ENCODE peak calls at places on chromosomes 1 and 21, in four cellular contexts. One of them, this sample, is unnamed.

GRCh38 chr1:235945775-235946565 is 79.3 kb upstream of the LYST start:
- DNase-seq in fibroblast of the aortic adventitia: no peak
- DNase-seq in Peyer's patch: peak; percentile 62
- DNase-seq in tibial nerve: no peak
- DNase-seq in this sample: no peak

GRCh38 chr1:189158155-189158554 is 1319.5 kb downstream of the BRINP3 start:
- DNase-seq in fibroblast of the aortic adventitia: no peak
- DNase-seq in tibial nerve: no peak
- DNase-seq in Peyer's patch: no peak
- DNase-seq in this sample: no peak

GRCh38 chr1:59767119-59767518 is 47.6 kb upstream of the HOOK1 start:
- DNase-seq in tibial nerve: no peak
- DNase-seq in Peyer's patch: no peak
- DNase-seq in fibroblast of the aortic adventitia: peak; percentile 32
- DNase-seq in this sample: no peak

GRCh38 chr1:235749755-235750300 is 100.2 kb upstream of the GNG4 start:
- DNase-seq in tibial nerve: no peak
- DNase-seq in Peyer's patch: no peak
- DNase-seq in fibroblast of the aortic adventitia: no peak
- DNase-seq in this sample: no peak

GRCh38 chr1:193065954-193066353 is 6.5 kb downstream of the RO60 start:
- DNase-seq in Peyer's patch: no peak
- DNase-seq in tibial nerve: no peak
- DNase-seq in fibroblast of the aortic adventitia: no peak
- DNase-seq in this sample: no peak

GRCh38 chr1:167798951-167799350 is 77.2 kb downstream of the MPZL1 start:
- DNase-seq in Peyer's patch: no peak
- DNase-seq in tibial nerve: no peak
- DNase-seq in fibroblast of the aortic adventitia: no peak
- DNase-seq in this sample: no peak

GRCh38 chr1:21665711-21666571 is 3.2 kb downstream of the RAP1GAP start:
- DNase-seq in tibial nerve: no peak
- DNase-seq in fibroblast of the aortic adventitia: peak; percentile 31
- DNase-seq in Peyer's patch: peak; percentile 43
- DNase-seq in this sample: no peak

GRCh38 chr21:45517249-45518065 is 24.8 kb downstream of the SLC19A1 start:
- DNase-seq in fibroblast of the aortic adventitia: no peak
- DNase-seq in Peyer's patch: peak; percentile 42
- DNase-seq in tibial nerve: no peak
- DNase-seq in this sample: no peak

GRCh38 chr1:116556289-116557006 is 14.4 kb downstream of the CD58 start:
- DNase-seq in fibroblast of the aortic adventitia: peak; percentile 97
- DNase-seq in Peyer's patch: peak; percentile 87
- DNase-seq in tibial nerve: no peak
- DNase-seq in this sample: no peak

GRCh38 chr1:240308061-240308460 is 216.4 kb downstream of the FMN2 start:
- DNase-seq in Peyer's patch: no peak
- DNase-seq in fibroblast of the aortic adventitia: no peak
- DNase-seq in tibial nerve: no peak
- DNase-seq in this sample: no peak

GRCh38 chr1:39575191-39576015 is 1.2 kb downstream of the PABPC4 start:
- DNase-seq in tibial nerve: no peak
- DNase-seq in Peyer's patch: peak; percentile 78
- DNase-seq in fibroblast of the aortic adventitia: peak; percentile 57
- DNase-seq in this sample: no peak

GRCh38 chr1:24928631-24929090 is 1.4 kb downstream of the RUNX3 start:
- DNase-seq in tibial nerve: no peak
- DNase-seq in Peyer's patch: peak; percentile 78
- DNase-seq in fibroblast of the aortic adventitia: no peak
- DNase-seq in this sample: no peak

GRCh38 chr1:21871943-21872342 is 59.9 kb downstream of the LDLRAD2 start:
- DNase-seq in fibroblast of the aortic adventitia: no peak
- DNase-seq in Peyer's patch: no peak
- DNase-seq in tibial nerve: no peak
- DNase-seq in this sample: no peak

GRCh38 chr1:178006043-178006442 is 36.2 kb upstream of the SEC16B start:
- DNase-seq in tibial nerve: no peak
- DNase-seq in Peyer's patch: no peak
- DNase-seq in fibroblast of the aortic adventitia: no peak
- DNase-seq in this sample: no peak

GRCh38 chr1:206634365-206635079 is 814 bp upstream of the DYRK3 start:
- DNase-seq in tibial nerve: peak; percentile 91
- DNase-seq in fibroblast of the aortic adventitia: peak; percentile 93
- DNase-seq in Peyer's patch: peak; percentile 97
- DNase-seq in this sample: peak; percentile 20

GRCh38 chr1:147496571-147496970 is 44.7 kb upstream of the BCL9 start:
- DNase-seq in Peyer's patch: no peak
- DNase-seq in tibial nerve: no peak
- DNase-seq in fibroblast of the aortic adventitia: peak; percentile 57
- DNase-seq in this sample: no peak

GRCh38 chr1:168959382-168959781 is 147.1 kb upstream of the ATP1B1 start:
- DNase-seq in Peyer's patch: no peak
- DNase-seq in fibroblast of the aortic adventitia: no peak
- DNase-seq in tibial nerve: no peak
- DNase-seq in this sample: no peak

GRCh38 chr1:14929547-14930223 is 223.9 kb upstream of the TMEM51 start:
- DNase-seq in Peyer's patch: peak; percentile 76
- DNase-seq in tibial nerve: no peak
- DNase-seq in fibroblast of the aortic adventitia: peak; percentile 63
- DNase-seq in this sample: no peak

GRCh38 chr1:235011064-235011598 is 117.5 kb downstream of the TOMM20 start:
- DNase-seq in tibial nerve: no peak
- DNase-seq in Peyer's patch: peak; percentile 51
- DNase-seq in fibroblast of the aortic adventitia: no peak
- DNase-seq in this sample: no peak

GRCh38 chr1:215824245-215824644 is 257.1 kb downstream of the KCTD3 start:
- DNase-seq in fibroblast of the aortic adventitia: peak; percentile 43
- DNase-seq in tibial nerve: no peak
- DNase-seq in Peyer's patch: no peak
- DNase-seq in this sample: no peak

GRCh38 chr1:225710804-225711203 is 57.9 kb upstream of the ENAH start:
- DNase-seq in tibial nerve: no peak
- DNase-seq in Peyer's patch: no peak
- DNase-seq in fibroblast of the aortic adventitia: peak; percentile 88
- DNase-seq in this sample: no peak

GRCh38 chr1:37482004-37482785 is 7.8 kb downstream of the ZC3H12A start:
- DNase-seq in tibial nerve: no peak
- DNase-seq in fibroblast of the aortic adventitia: no peak
- DNase-seq in Peyer's patch: no peak
- DNase-seq in this sample: no peak

GRCh38 chr1:41361495-41362356 is 492 bp downstream of the FOXO6 start:
- DNase-seq in tibial nerve: no peak
- DNase-seq in fibroblast of the aortic adventitia: no peak
- DNase-seq in Peyer's patch: no peak
- DNase-seq in this sample: no peak

GRCh38 chr1:164641353-164641730 is 82.4 kb downstream of the PBX1 start:
- DNase-seq in fibroblast of the aortic adventitia: no peak
- DNase-seq in Peyer's patch: no peak
- DNase-seq in tibial nerve: no peak
- DNase-seq in this sample: no peak

GRCh38 chr1:185645201-185645640 is 89.0 kb upstream of the HMCN1 start:
- DNase-seq in Peyer's patch: no peak
- DNase-seq in fibroblast of the aortic adventitia: peak; percentile 15
- DNase-seq in tibial nerve: no peak
- DNase-seq in this sample: no peak

GRCh38 chr1:205325334-205325884 is 3.9 kb upstream of the NUAK2 start:
- DNase-seq in tibial nerve: no peak
- DNase-seq in Peyer's patch: peak; percentile 85
- DNase-seq in fibroblast of the aortic adventitia: peak; percentile 88
- DNase-seq in this sample: no peak

GRCh38 chr1:228262475-228262874 is 54.6 kb downstream of the OBSCN start:
- DNase-seq in tibial nerve: no peak
- DNase-seq in Peyer's patch: no peak
- DNase-seq in fibroblast of the aortic adventitia: no peak
- DNase-seq in this sample: no peak

GRCh38 chr1:239958063-239958462 is 133.6 kb upstream of the FMN2 start:
- DNase-seq in tibial nerve: no peak
- DNase-seq in fibroblast of the aortic adventitia: no peak
- DNase-seq in Peyer's patch: no peak
- DNase-seq in this sample: no peak

GRCh38 chr21:17139696-17140095 is 373.1 kb upstream of the CXADR start:
- DNase-seq in fibroblast of the aortic adventitia: peak; percentile 41
- DNase-seq in Peyer's patch: no peak
- DNase-seq in tibial nerve: no peak
- DNase-seq in this sample: no peak
- H3K4me3 ChIP-seq in fibroblast of the aortic adventitia: peak overlapping the region; percentile 54
- H3K4me3 ChIP-seq in Peyer's patch: peak overlapping the region; percentile 38
- H3K4me3 ChIP-seq in tibial nerve: peak overlapping the region; percentile 11
- H3K4me3 ChIP-seq in this sample: peak overlapping the region; percentile 18

GRCh38 chr1:66444438-66445265 is 89.3 kb upstream of the SGIP1 start:
- DNase-seq in fibroblast of the aortic adventitia: no peak
- DNase-seq in tibial nerve: no peak
- DNase-seq in Peyer's patch: no peak
- DNase-seq in this sample: no peak
- H3K4me3 ChIP-seq in fibroblast of the aortic adventitia: no peak overlapping the region
- H3K4me3 ChIP-seq in tibial nerve: no peak overlapping the region
- H3K4me3 ChIP-seq in Peyer's patch: no peak overlapping the region
- H3K4me3 ChIP-seq in this sample: no peak overlapping the region

GRCh38 chr1:184037849-184038591 is 492 bp upstream of the COLGALT2 start:
- DNase-seq in fibroblast of the aortic adventitia: no peak
- DNase-seq in tibial nerve: no peak
- DNase-seq in Peyer's patch: no peak
- DNase-seq in this sample: no peak
- H3K4me3 ChIP-seq in fibroblast of the aortic adventitia: peak overlapping the region; percentile 75
- H3K4me3 ChIP-seq in tibial nerve: no peak overlapping the region
- H3K4me3 ChIP-seq in Peyer's patch: peak overlapping the region; percentile 69
- H3K4me3 ChIP-seq in this sample: peak overlapping the region; percentile 73

GRCh38 chr21:16422702-16423101 is 692.9 kb downstream of the USP25 start:
- DNase-seq in Peyer's patch: no peak
- DNase-seq in tibial nerve: no peak
- DNase-seq in fibroblast of the aortic adventitia: peak; percentile 68
- DNase-seq in this sample: no peak
- H3K4me3 ChIP-seq in Peyer's patch: no peak overlapping the region
- H3K4me3 ChIP-seq in tibial nerve: no peak overlapping the region
- H3K4me3 ChIP-seq in fibroblast of the aortic adventitia: peak overlapping the region; percentile 13
- H3K4me3 ChIP-seq in this sample: peak overlapping the region; percentile 66

GRCh38 chr1:166470465-166470864 is 303.7 kb upstream of the FAM78B start:
- DNase-seq in fibroblast of the aortic adventitia: no peak
- DNase-seq in Peyer's patch: no peak
- DNase-seq in tibial nerve: no peak
- DNase-seq in this sample: no peak
- H3K4me3 ChIP-seq in fibroblast of the aortic adventitia: no peak overlapping the region
- H3K4me3 ChIP-seq in Peyer's patch: no peak overlapping the region
- H3K4me3 ChIP-seq in tibial nerve: no peak overlapping the region
- H3K4me3 ChIP-seq in this sample: no peak overlapping the region

DNA sequence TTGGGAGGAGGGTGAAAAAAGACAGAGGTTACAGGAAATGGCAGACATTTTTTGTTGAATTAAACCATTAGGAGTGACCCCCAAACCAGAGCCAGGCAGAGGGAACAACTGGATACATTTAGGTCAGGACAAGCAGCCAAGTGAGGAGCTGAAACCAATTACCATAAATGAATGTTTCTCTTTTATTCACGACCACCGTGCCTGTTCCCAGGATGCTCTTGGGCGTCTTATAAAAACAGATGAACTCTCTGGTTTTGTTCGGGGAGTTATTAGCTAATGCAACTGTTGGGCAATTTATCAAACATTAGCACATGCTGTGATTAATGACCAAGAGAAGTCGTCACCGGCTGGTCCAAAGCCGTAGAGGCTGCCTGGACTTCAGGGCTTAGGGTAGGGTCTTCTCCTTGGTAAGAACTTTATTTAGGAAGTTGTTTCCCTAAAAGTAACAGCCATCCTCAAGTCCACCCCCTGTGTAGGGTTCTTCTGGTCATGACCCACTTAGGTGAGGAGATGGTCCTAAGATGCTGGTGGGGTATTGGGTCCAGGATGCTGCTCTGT is 141.1 kb downstream of the FOXD2 start:
- DNase-seq in tibial nerve: no peak
- DNase-seq in fibroblast of the aortic adventitia: no peak
- DNase-seq in Peyer's patch: peak; percentile 23
- DNase-seq in this sample: no peak
- H3K4me3 ChIP-seq in tibial nerve: no peak overlapping the region
- H3K4me3 ChIP-seq in fibroblast of the aortic adventitia: no peak overlapping the region
- H3K4me3 ChIP-seq in Peyer's patch: no peak overlapping the region
- H3K4me3 ChIP-seq in this sample: no peak overlapping the region

GRCh38 chr1:64712049-64712448 is 32.8 kb upstream of the RAVER2 start:
- DNase-seq in Peyer's patch: no peak
- DNase-seq in tibial nerve: no peak
- DNase-seq in fibroblast of the aortic adventitia: no peak
- DNase-seq in this sample: no peak
- H3K4me3 ChIP-seq in Peyer's patch: no peak overlapping the region
- H3K4me3 ChIP-seq in tibial nerve: no peak overlapping the region
- H3K4me3 ChIP-seq in fibroblast of the aortic adventitia: no peak overlapping the region
- H3K4me3 ChIP-seq in this sample: no peak overlapping the region

GRCh38 chr1:13642306-13643004 is 57.5 kb upstream of the PRDM2 start:
- DNase-seq in tibial nerve: no peak
- DNase-seq in Peyer's patch: no peak
- DNase-seq in fibroblast of the aortic adventitia: no peak
- DNase-seq in this sample: no peak

GRCh38 chr1:13646533-13646932 is 53.5 kb upstream of the PRDM2 start:
- DNase-seq in Peyer's patch: no peak
- DNase-seq in tibial nerve: no peak
- DNase-seq in fibroblast of the aortic adventitia: no peak
- DNase-seq in this sample: no peak

GRCh38 chr1:13643017-13643416 is 57.0 kb upstream of the PRDM2 start:
- DNase-seq in tibial nerve: no peak
- DNase-seq in fibroblast of the aortic adventitia: no peak
- DNase-seq in Peyer's patch: no peak
- DNase-seq in this sample: no peak
- H3K4me3 ChIP-seq in tibial nerve: no peak overlapping the region
- H3K4me3 ChIP-seq in fibroblast of the aortic adventitia: no peak overlapping the region
- H3K4me3 ChIP-seq in Peyer's patch: no peak overlapping the region
- H3K4me3 ChIP-seq in this sample: no peak overlapping the region